ENCODE peak calls at places on chromosomes 13 and 19, in ten cellular contexts. Q is adrenal gland, Z is left ventricle myocardium inferior, A is cardiac fibroblast, X is pancreas, L is mucosa of descending colon, I is astrocyte of the spinal cord, W is astrocyte of the cerebellum, O is left lung, E is choroid plexus epithelial cell. J is an unnamed sample.

GRCh38 chr19:7395360-7395781 is 46.6 kb downstream of the ARHGEF18 start:
- DNase-seq in I (no peak), Q (no peak), Z (no peak), W (no peak), E (peak), O (no peak), A (no peak), X (no peak), L (no peak), J (no peak)

GRCh38 chr19:51693246-51693645 is at the start of gene SPACA6:
- DNase-seq in A (no peak), X (no peak), E (no peak), L (no peak), Z (no peak), O (no peak), W (no peak), I (no peak), Q (no peak), J (no peak)

GRCh38 chr13:31092631-31093030 is 69.1 kb downstream of the HSPH1 start:
- DNase-seq in X (no peak), Z (no peak), E (no peak), I (no peak), O (no peak), Q (no peak), W (no peak), L (no peak), A (no peak), J (no peak)

GRCh38 chr19:12872255-12872654 is 9.0 kb downstream of the DNASE2 start:
- DNase-seq in O (no peak), W (no peak), X (no peak), E (no peak), L (no peak), A (no peak), Z (no peak), I (no peak), Q (no peak), J (no peak)

GRCh38 chr19:40177286-40178070 is 13.7 kb upstream of the MAP3K10 start:
- DNase-seq in A (no peak), O (no peak), W (no peak), E (no peak), I (no peak), X (no peak), Q (no peak), Z (no peak), L (no peak), J (no peak)

GRCh38 chr19:51811344-51811743 is 16.4 kb downstream of the FPR3 start:
- DNase-seq in Q (peak), O (no peak), X (peak), Z (peak), E (no peak), W (no peak), I (no peak), L (peak), A (no peak), J (no peak)

GRCh38 chr19:35549879-35550523 is 4.6 kb downstream of the TMEM147 start:
- DNase-seq in Q (no peak), O (no peak), E (no peak), I (no peak), A (no peak), L (no peak), W (no peak), Z (no peak), X (peak), J (no peak)

GRCh38 chr19:56261145-56261544 is 11.4 kb upstream of the EDDM13 start:
- DNase-seq in E (no peak), A (no peak), Z (no peak), L (no peak), W (no peak), X (no peak), O (no peak), Q (no peak), I (no peak), J (no peak)

DNA sequence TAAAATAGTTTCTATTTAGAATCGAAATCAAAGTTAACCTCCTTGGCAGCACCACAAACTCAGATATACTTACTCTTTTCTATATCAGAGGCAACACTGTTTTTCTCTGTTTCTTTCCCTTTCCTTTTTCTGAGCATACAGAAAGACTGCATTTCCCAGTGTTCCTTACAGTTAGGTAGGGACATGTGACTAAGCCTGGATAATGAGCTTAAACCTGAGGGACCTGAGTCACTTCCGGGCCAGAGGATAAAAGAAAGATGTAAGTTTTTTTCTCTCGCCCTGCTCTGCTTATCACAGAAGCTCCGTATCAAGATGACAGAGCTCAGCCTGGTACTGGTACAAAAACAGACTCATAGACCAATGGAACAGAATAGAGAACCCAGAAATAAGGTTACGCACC is 531.9 kb downstream of the KLF12 start:
- DNase-seq in A (peak), O (no peak), Q (no peak), W (no peak), X (no peak), L (no peak), I (peak), Z (no peak), E (peak), J (no peak)
- TF ChIP-seq CTCF in A (no peak), O (no peak), Q (no peak), W (no peak), X (no peak), L (no peak), I (no peak), Z (no peak), E (no peak), J (no peak)

DNA sequence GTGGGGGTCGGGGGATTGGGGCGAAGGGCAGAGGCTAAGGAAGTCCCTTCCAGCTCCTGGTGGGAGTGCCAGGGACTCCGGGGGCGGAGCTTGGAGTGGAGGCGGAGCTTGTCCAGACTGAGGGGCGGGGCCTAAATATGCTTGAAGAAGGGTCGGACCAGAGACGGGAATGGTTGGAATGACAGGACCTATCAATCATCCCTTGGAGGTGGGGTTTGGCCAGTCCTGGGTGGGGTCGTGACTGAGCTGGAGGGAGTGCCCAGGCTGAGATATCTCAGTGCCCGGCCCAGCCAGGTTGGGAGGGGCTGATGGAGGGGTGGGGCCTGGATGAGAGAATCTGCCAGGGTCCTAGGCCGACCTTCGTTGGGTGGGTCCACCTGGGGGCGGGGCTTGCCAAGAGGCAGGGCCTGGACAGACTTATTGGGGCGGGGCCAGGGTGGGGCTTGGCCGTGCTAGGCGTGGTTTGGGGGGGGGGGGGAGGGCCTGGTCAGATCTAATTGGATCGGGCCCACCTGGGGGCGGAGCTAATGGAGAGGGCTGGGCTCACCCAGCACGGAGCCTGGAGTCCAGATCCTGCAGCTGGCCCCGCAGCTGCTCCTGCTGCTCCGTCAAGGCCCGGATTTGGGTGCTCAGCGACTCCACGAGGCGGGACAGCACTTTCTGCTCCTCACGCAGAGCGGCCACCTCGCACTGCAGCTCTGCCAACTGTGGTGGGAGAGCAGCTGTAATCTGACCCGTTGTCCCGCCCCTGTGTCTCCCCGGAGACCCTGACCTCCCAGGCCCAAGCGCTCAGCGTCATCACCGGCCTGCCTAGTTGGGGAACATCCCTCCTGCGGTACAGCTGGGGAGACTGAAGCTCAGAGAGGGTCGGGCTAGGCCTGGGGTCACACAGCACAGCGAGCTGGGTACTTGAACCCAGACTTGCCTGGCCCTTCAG is 2.6 kb upstream of the WIZ start:
- DNase-seq in Q (peak), Z (peak), X (peak), I (peak), A (peak), L (peak), W (no peak), O (peak), E (peak), J (no peak)
- H3K4me3 ChIP-seq in Q (no peak), Z (peak), X (peak), I (peak), A (peak), L (no peak), W (peak), O (peak), E (peak), J (peak)

DNA sequence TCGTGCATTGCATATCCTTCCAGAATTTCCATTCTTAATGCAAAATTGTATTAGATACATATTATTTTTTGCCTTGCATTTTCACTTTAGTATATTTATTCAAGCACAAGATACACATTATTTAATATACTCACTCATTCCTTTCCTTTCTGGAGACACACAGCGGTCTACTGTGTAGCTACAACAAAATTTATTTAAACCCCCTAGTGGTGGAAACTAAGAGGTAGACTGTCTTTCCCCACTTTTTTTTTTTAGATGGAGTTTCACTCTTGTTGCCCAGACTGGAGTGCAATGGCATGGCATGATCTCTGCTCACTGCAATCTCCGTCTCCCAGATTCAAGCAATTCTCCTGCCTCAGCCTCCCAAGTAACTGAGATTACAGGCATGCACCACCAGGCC is 2040.3 kb upstream of the PCDH20 start:
- DNase-seq in L (no peak), X (no peak), E (peak), I (no peak), A (no peak), Z (no peak), Q (no peak), W (no peak), O (no peak), J (no peak)
- TF ChIP-seq CTCF in L (no peak), X (peak), E (peak), I (peak), A (peak), Z (no peak), Q (no peak), W (peak), O (no peak), J (peak)

GRCh38 chr19:3945838-3946237 is 13.0 kb downstream of the NMRK2 start:
- DNase-seq in E (no peak), Z (no peak), X (no peak), A (peak), I (no peak), O (no peak), L (no peak), W (no peak), Q (no peak), J (no peak)

GRCh38 chr19:3950871-3951861 is 18.3 kb downstream of the NMRK2 start:
- DNase-seq in W (no peak), A (no peak), X (peak), Q (no peak), L (no peak), I (no peak), E (no peak), Z (peak), O (peak), J (no peak)

GRCh38 chr19:3949294-3949693 is 16.4 kb downstream of the NMRK2 start:
- DNase-seq in O (no peak), Z (no peak), X (no peak), I (no peak), A (no peak), E (no peak), L (no peak), Q (no peak), W (no peak), J (no peak)

GRCh38 chr19:3954107-3954506 is 16.8 kb downstream of the DAPK3 start:
- DNase-seq in I (no peak), L (no peak), E (no peak), O (no peak), W (no peak), A (no peak), Q (no peak), X (no peak), Z (peak), J (no peak)

DNA sequence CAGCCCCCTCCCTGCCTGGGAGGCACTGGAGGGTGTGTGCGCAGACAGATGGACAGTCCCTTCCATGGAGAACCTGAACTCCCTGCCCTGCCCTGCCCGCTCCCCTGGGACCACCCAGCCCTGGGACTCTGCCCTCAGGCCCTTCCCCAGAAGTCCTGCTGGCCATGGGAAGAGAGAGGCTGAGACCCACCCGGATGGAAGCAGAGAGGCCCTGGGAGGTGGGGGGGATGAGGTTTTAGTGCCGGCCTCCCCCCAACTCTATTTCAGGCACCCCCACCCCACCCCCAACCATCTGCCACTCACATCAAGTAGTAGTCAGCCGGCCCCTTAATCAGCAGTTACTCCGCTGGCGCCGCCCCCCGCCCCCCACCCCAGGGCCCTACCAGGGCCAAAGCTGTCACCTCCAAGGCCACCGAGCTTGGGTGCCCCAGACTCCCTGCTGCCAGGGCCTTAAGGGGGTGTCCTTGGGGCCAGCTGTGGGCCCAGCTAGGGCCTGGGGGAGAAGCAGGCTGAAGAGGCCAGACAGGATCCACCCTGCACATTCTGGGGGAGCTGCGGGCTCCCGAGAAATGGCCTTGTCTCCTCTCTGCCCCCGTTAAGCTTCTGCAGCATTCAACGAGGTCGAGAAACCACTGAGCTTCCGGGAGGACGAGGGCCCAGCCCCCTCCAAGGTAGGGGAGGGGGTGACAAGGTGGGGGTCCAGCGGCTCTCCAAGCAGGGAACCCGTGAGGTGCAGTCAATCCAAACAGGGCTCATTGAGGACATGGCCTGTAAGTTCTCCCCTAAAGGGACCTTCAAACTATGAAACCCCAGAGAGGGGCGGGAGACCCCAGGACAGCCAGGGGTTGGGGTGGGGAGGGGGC is 17.4 kb downstream of the NMRK2 start:
- DNase-seq in Z (no peak), W (no peak), A (no peak), E (no peak), Q (no peak), O (no peak), L (no peak), X (no peak), I (no peak), J (no peak)
- H3K4me3 ChIP-seq in Z (peak), W (no peak), A (no peak), E (no peak), Q (no peak), O (no peak), L (no peak), X (no peak), I (no peak), J (no peak)

GRCh38 chr19:41354343-41354974 is 737 bp upstream of the TGFB1 start:
- DNase-seq in E (no peak), A (no peak), I (no peak), Q (no peak), L (no peak), O (peak), X (no peak), Z (peak), W (no peak), J (no peak)
- TF ChIP-seq CTCF in E (no peak), A (no peak), I (no peak), Q (peak), L (no peak), O (peak), X (no peak), Z (no peak), W (no peak), J (no peak)

DNA sequence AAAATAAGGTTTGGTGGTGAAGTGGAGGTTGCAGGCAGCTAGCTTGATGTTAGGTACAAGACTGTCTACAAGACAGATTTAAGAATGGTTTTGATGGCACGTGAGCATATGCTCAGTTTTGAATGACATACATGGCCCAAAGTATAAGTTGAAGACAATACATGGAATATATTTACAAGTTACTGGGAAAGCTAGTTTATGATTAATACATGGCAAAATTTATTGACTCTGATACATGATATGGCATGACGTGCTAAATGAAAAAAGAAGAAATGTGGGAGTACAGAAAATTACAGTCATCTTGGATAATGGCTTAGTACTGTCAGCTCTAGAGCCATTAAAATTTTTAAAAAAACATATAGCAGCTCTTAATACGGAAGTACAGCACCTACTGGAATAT is 4.4 kb downstream of the KLF5 start:
- DNase-seq in Q (no peak), E (no peak), W (no peak), I (no peak), Z (no peak), L (no peak), X (no peak), O (no peak), A (no peak), J (no peak)
- H3K4me3 ChIP-seq in Q (no peak), E (no peak), W (no peak), I (no peak), Z (no peak), L (no peak), X (no peak), O (peak), A (no peak), J (no peak)

DNA sequence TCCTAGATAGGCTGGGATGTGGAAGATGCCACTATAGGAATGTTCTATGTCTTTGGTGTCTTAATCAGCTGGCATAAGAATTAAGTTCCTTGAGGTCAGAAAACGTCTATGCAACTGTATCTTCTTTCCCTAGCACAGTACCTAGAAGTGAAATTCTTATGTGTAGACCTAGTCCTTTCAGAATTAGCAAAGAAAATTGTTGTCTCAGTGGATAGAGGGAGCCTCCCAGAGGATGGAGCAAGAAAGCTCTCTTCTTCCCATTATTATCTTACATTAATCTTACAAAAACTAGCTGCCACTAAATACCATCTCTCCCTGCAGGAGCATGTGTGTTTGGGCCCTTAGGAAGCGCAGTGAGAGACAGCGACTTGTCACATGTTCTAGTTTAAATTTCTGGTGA is 11.6 kb downstream of the CLDN10 start:
- DNase-seq in I (peak), W (no peak), X (no peak), Z (no peak), Q (no peak), A (peak), O (no peak), E (peak), L (no peak), J (no peak)
- TF ChIP-seq CTCF in I (no peak), W (peak), X (no peak), Z (no peak), Q (no peak), A (peak), O (no peak), E (peak), L (no peak), J (no peak)

DNA sequence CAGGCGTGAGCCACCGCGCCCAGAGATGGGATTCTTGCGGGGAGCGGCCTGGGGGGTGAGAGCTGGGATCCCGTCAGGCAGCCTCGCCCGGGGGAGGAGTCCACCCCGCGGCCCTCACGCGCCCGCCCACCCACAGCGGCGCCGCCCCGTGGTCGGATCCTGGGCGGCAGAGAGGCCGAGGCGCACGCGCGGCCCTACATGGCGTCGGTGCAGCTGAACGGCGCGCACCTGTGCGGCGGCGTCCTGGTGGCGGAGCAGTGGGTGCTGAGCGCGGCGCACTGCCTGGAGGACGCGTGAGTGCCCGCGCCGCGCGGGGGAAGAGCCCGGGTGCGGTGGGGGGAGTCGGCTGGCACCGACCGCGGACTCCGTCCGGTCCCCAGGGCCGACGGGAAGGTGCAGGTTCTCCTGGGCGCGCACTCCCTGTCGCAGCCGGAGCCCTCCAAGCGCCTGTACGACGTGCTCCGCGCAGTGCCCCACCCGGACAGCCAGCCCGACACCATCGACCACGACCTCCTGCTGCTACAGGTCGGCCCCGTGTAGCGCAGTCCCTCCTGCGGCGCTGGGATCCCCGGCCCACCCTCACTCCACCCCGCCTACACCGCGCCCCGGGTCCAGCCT is 1.1 kb downstream of the CFD start:
- DNase-seq in L (peak), I (peak), Z (peak), E (peak), X (no peak), W (no peak), O (peak), A (peak), Q (peak), J (no peak)
- H3K4me3 ChIP-seq in L (no peak), I (peak), Z (peak), E (peak), X (no peak), W (peak), O (peak), A (peak), Q (no peak), J (peak)